ENCODE peak calls at places on chromosome 3, in six cellular contexts. C is transverse colon, A is IMR-90, Z is stomach, L is body of pancreas, R is A549. B is an unnamed sample.

GRCh38 chr3:17645074-17645698 is 97.2 kb downstream of the TBC1D5 start:
- DNase-seq in C (no peak), A (peak), Z (no peak), L (peak), R (peak), B (peak)

GRCh38 chr3:42501681-42502428 is 588 bp upstream of the VIPR1 start:
- DNase-seq in C (peak), A (peak), Z (peak), L (peak), R (no peak), B (peak)

GRCh38 chr3:114121996-114122709 is 56.7 kb downstream of the DRD3 start:
- DNase-seq in C (no peak), A (peak), Z (no peak), L (no peak), R (no peak), B (no peak)

GRCh38 chr3:58722526-58722925 is 56.0 kb upstream of the FAM3D start:
- DNase-seq in C (no peak), A (peak), Z (no peak), L (no peak), R (no peak), B (no peak)

GRCh38 chr3:194879991-194880939 is 194.6 kb downstream of the FAM43A start:
- DNase-seq in C (peak), A (peak), Z (peak), L (no peak), R (no peak), B (no peak)

GRCh38 chr3:37579181-37579580 is 282.5 kb upstream of the CTDSPL start:
- DNase-seq in C (no peak), A (no peak), Z (no peak), L (no peak), R (no peak), B (no peak)

GRCh38 chr3:9903238-9903624 is 583 bp downstream of the IL17RE start:
- DNase-seq in C (no peak), A (peak), Z (no peak), L (no peak), R (no peak), B (no peak)

GRCh38 chr3:196989721-196990262 is 21.2 kb upstream of the PIGZ start:
- DNase-seq in C (no peak), A (no peak), Z (no peak), L (no peak), R (no peak), B (no peak)

GRCh38 chr3:14374444-14374883 is 27.9 kb upstream of the SLC6A6 start:
- DNase-seq in C (no peak), A (no peak), Z (no peak), L (no peak), R (no peak), B (no peak)

GRCh38 chr3:33044676-33045075 is 52.3 kb downstream of the GLB1 start:
- DNase-seq in C (no peak), A (no peak), Z (no peak), L (no peak), R (no peak), B (no peak)

GRCh38 chr3:161551697-161552096 is 55.1 kb downstream of the OTOL1 start:
- DNase-seq in C (no peak), A (no peak), Z (no peak), L (no peak), R (no peak), B (no peak)

GRCh38 chr3:114383875-114384557 is 90.2 kb downstream of the TIGIT start:
- DNase-seq in C (peak), A (peak), Z (peak), L (peak), R (peak), B (peak)

GRCh38 chr3:111607242-111607641 is 12.1 kb upstream of the ZBED2 start:
- DNase-seq in C (no peak), A (no peak), Z (no peak), L (no peak), R (no peak), B (no peak)
- TF ChIP-seq POLR2A in C (no peak), A (no peak), Z (no peak), L (no peak), R (no peak), B (no peak)

DNA sequence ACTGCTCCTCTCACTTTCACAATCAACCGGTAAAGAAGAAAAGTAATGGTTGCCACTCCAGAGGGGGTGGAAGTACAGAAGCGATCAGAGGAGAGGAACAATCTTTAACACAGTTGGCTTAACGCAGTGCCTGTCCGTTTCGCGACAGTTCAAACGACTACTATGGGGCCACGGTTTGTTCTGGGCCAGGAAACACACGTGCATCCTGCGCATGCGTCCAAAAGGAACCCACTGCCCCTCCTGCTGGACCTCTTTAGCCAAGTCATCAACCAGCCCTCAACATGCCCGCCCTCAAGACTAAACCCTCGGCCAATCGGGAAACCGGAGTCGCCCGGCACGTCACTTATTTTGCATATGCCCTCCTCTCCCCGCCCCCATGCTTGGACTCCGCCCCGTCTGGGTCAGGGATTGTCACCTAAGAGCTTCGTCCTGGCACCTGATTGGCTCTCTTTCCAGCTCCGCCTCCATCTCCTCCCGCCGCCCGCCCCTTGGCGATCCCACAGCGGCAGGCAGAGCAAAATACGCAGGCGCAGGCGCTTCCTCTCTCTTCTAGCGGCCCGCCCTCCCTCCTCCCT is 345 bp upstream of the CDV3 start:
- DNase-seq in C (peak), A (peak), Z (peak), L (peak), R (peak), B (no peak)
- TF ChIP-seq POLR2A in C (peak), A (no peak), Z (no peak), L (peak), R (peak), B (peak)

GRCh38 chr3:129185774-129186173 is 2.1 kb upstream of the CNBP start:
- DNase-seq in C (no peak), A (no peak), Z (no peak), L (no peak), R (no peak), B (peak)
- TF ChIP-seq POLR2A in C (no peak), A (no peak), Z (no peak), L (no peak), R (no peak), B (no peak)

GRCh38 chr3:50269460-50269859 is 513 bp downstream of the SEMA3B start:
- DNase-seq in C (no peak), A (no peak), Z (no peak), L (no peak), R (no peak), B (no peak)

GRCh38 chr3:50269977-50270413 is 1.0 kb downstream of the SEMA3B start:
- DNase-seq in C (no peak), A (peak), Z (no peak), L (no peak), R (peak), B (no peak)

GRCh38 chr3:50267280-50267913 is 1.6 kb upstream of the SEMA3B start:
- DNase-seq in C (peak), A (no peak), Z (peak), L (peak), R (no peak), B (no peak)

GRCh38 chr3:50268276-50268675 is 671 bp upstream of the SEMA3B start:
- DNase-seq in C (no peak), A (no peak), Z (no peak), L (no peak), R (no peak), B (no peak)

DNA sequence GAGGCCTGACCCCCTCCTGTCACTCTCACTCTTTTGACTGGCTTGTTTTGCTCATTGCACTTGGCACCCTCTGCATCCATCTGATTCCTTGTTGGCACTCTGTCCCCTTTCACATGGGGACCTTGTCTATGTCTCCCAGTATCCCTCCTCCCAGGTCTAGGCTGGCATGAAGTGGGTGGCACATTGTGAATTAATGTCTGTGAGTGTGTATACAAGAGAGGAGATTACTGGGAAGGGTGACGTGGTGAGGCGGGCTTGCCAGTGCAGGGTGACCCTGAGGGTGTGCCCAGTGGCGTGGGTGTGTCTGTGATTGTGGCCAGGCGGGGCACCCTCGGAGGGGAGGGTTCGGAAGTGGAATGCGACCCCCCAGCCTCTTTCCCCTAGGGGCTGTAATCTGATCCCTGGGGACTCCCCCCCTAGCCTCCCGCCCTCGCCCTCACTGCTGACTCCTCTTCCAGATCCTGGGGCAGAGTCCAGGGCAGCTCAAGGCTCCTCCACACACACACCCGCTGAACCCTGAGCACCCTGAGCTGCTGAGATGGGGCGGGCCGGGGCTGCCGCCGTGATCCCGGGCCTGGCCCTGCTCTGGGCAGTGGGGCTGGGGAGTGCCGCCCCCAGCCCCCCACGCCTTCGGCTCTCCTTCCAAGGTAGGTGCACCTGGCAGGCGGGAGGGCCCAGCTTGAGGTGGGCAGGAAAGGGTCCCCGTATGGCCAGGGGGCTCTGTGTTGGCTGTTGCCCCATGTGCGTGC is at the start of gene SEMA3B:
- DNase-seq in C (peak), A (no peak), Z (peak), L (peak), R (peak), B (no peak)
- TF ChIP-seq POLR2A in C (peak), A (no peak), Z (no peak), L (peak), R (no peak), B (no peak)

B was measured in erythroblast.